ENCODE peak calls at places on chromosomes 3 and 15, in seven cellular contexts. B, V, J, W, S, Q and F are unnamed samples.

GRCh38 chr3:58299839-58300516 is 6.1 kb upstream of the RPP14 start:
- DNase-seq in W (no peak), Q (no peak), B (peak), S (no peak), J (no peak), V (peak), F (no peak)

GRCh38 chr15:62469478-62469873 is 304.4 kb upstream of the C2CD4B start:
- DNase-seq in B (no peak), J (no peak), Q (no peak), S (no peak), W (no peak), V (no peak), F (no peak)

GRCh38 chr15:57419335-57419734 is 43.0 kb downstream of the CGNL1 start:
- DNase-seq in Q (no peak), B (no peak), W (no peak), J (no peak), V (no peak), S (no peak), F (no peak)

GRCh38 chr3:56422316-56422715 is 46.0 kb downstream of the ERC2 start:
- DNase-seq in J (no peak), B (no peak), S (no peak), W (no peak), V (no peak), Q (no peak), F (no peak)

GRCh38 chr3:9933561-9934234 is at the start of gene CRELD1:
- DNase-seq in S (peak), J (peak), W (peak), B (peak), V (peak), Q (peak), F (peak)

GRCh38 chr15:89361451-89362202 is 27.0 kb upstream of the POLG start:
- DNase-seq in V (peak), W (peak), J (peak), B (peak), S (peak), Q (peak), F (peak)

GRCh38 chr3:100040846-100041245 is 73.5 kb downstream of the FILIP1L start:
- DNase-seq in W (no peak), Q (no peak), J (no peak), S (no peak), B (peak), V (no peak), F (no peak)

GRCh38 chr3:38687306-38687705 is 37.8 kb upstream of the SCN5A start:
- DNase-seq in W (no peak), S (no peak), J (no peak), V (no peak), Q (no peak), B (no peak), F (no peak)

GRCh38 chr15:26864664-26865191 is 2.1 kb upstream of the GABRA5 start:
- DNase-seq in V (no peak), Q (no peak), W (no peak), S (peak), J (no peak), B (peak), F (peak)

GRCh38 chr15:55897560-55898336 is 95.7 kb downstream of the NEDD4 start:
- DNase-seq in Q (no peak), S (peak), B (peak), J (no peak), V (no peak), W (no peak), F (peak)

GRCh38 chr3:31705726-31706125 is 173.0 kb downstream of the STT3B start:
- DNase-seq in Q (no peak), V (no peak), J (no peak), S (no peak), W (no peak), B (no peak), F (no peak)

GRCh38 chr15:76871930-76872329 is 33.2 kb downstream of the SCAPER start:
- DNase-seq in S (no peak), Q (no peak), J (no peak), V (no peak), W (no peak), B (no peak), F (no peak)

GRCh38 chr15:82549199-82549665 is 9.0 kb upstream of the RPS17 start:
- DNase-seq in J (no peak), B (no peak), W (no peak), V (no peak), S (no peak), Q (no peak), F (no peak)

GRCh38 chr3:183824761-183825379 is 507 bp downstream of the MAP6D1 start:
- DNase-seq in W (no peak), Q (peak), S (peak), J (no peak), V (no peak), B (no peak), F (peak)

GRCh38 chr3:168040624-168041208 is 55.0 kb downstream of the GOLIM4 start:
- DNase-seq in S (peak), J (no peak), V (peak), Q (no peak), B (peak), W (no peak), F (peak)

GRCh38 chr3:52093751-52094525 is 37.6 kb upstream of the DUSP7 start:
- DNase-seq in V (no peak), W (no peak), B (peak), S (no peak), Q (no peak), J (no peak), F (no peak)

GRCh38 chr3:23740517-23741402 is 65.0 kb upstream of the UBE2E1 start:
- DNase-seq in W (no peak), B (no peak), J (no peak), Q (no peak), S (no peak), V (no peak), F (no peak)

GRCh38 chr3:50661321-50661837 is 13.3 kb upstream of the DOCK3 start:
- DNase-seq in V (no peak), J (no peak), Q (no peak), B (no peak), S (no peak), W (no peak), F (no peak)

GRCh38 chr3:16472593-16472992 is 40.9 kb downstream of the RFTN1 start:
- DNase-seq in B (no peak), S (no peak), W (no peak), J (no peak), Q (no peak), V (no peak), F (no peak)

GRCh38 chr15:34436956-34437442 is 609 bp downstream of the GOLGA8A start:
- DNase-seq in B (no peak), S (peak), J (no peak), Q (peak), W (no peak), V (no peak), F (peak)

GRCh38 chr3:195249858-195250464 is 21.0 kb downstream of the XXYLT1 start:
- DNase-seq in W (no peak), V (no peak), J (no peak), S (no peak), B (no peak), Q (no peak), F (no peak)

GRCh38 chr3:52345521-52346110 is 29.5 kb downstream of the DNAH1 start:
- DNase-seq in B (no peak), S (no peak), W (no peak), V (no peak), J (no peak), Q (no peak), F (no peak)

GRCh38 chr3:19775744-19776143 is 158.3 kb downstream of the EFHB start:
- DNase-seq in B (no peak), V (no peak), S (no peak), W (no peak), J (no peak), Q (no peak), F (no peak)
- H3K27ac ChIP-seq in B (no peak), V (no peak), S (no peak), W (no peak), J (no peak), Q (no peak), F (no peak)

GRCh38 chr15:40600956-40601355 is 6.9 kb downstream of the KNL1 start:
- DNase-seq in J (no peak), V (no peak), B (no peak), W (no peak), S (no peak), Q (no peak), F (no peak)
- H3K27ac ChIP-seq in J (no peak), V (no peak), B (no peak), W (no peak), S (no peak), Q (no peak), F (no peak)

DNA sequence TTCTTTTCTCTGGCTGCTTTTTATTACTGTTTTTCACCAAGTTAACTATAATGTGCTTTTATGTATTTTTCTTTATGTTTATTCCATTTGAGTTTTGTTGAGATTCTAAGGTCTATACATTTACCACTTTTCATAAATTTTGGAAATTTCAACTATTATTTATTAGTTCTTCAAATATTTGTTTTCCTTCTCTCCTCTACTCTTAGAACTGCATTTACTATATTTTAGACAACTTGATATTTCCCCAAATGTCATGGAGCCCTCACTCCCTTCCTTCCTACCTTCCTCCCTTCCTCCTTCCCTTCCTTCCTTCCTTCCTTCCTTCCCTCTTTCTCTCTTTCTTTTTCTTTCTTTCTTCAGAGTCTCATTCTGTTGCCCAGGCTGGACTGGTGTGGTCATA is 81.4 kb upstream of the TNIK start:
- DNase-seq in S (no peak), W (no peak), V (no peak), B (no peak), J (no peak), Q (no peak), F (no peak)
- H3K27ac ChIP-seq in S (no peak), W (no peak), V (no peak), B (no peak), J (no peak), Q (no peak), F (no peak)

DNA sequence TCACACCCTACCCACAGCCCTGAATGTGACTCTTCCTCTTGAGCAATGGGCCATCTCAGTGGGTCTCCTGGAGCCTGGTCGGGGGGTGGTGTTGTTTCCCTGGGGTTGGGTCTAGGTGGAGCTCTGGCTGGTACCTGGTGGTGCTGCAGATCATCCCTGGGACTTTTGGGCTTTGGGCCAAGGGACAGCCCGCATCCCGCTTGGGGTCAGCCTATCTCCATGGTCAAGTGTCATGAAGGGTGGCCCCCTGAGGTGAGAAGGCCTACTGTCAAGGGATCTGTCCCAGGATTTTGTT is 202.0 kb downstream of the UBE3A start:
- DNase-seq in B (no peak), Q (no peak), J (no peak), V (no peak), S (no peak), W (no peak), F (no peak)
- H3K27ac ChIP-seq in B (no peak), Q (no peak), J (no peak), V (no peak), S (no peak), W (no peak), F (no peak)

GRCh38 chr3:14834807-14835466 is 16.2 kb downstream of the FGD5 start:
- DNase-seq in J (no peak), V (no peak), Q (no peak), W (no peak), B (no peak), S (no peak), F (no peak)

GRCh38 chr3:14837864-14838263 is 19.1 kb downstream of the FGD5 start:
- DNase-seq in B (no peak), S (no peak), W (no peak), Q (no peak), V (no peak), J (no peak), F (no peak)

GRCh38 chr3:14834121-14834520 is 15.4 kb downstream of the FGD5 start:
- DNase-seq in V (no peak), W (no peak), J (no peak), Q (no peak), S (no peak), B (no peak), F (no peak)

GRCh38 chr3:14837188-14837587 is 18.4 kb downstream of the FGD5 start:
- DNase-seq in Q (no peak), S (no peak), W (no peak), V (no peak), B (no peak), J (no peak), F (no peak)

DNA sequence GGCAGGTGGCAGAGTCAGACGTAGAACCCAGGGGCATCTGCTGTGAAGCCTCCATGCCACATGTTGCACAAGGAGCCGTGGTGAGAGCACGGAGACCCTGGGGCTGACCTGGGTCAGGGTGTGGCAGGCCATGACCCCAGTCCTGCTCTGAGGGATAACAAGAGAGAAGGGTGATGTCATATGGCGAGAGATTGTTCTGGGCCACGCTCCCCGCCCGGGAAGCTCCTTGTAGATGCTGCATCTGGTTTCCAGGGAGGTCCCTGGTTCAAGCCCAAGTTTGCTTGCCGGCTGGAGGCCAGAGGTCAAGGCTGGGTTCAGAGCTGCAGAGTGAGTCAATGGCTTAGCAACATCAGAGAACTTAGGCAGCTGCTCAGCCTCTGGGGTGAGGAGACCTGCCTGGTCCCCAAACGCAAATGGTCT is 17.3 kb downstream of the FGD5 start:
- DNase-seq in J (peak), V (no peak), S (no peak), W (no peak), B (no peak), Q (no peak), F (no peak)
- H3K27ac ChIP-seq in J (no peak), V (no peak), S (no peak), W (no peak), B (no peak), Q (no peak), F (no peak)

DNA sequence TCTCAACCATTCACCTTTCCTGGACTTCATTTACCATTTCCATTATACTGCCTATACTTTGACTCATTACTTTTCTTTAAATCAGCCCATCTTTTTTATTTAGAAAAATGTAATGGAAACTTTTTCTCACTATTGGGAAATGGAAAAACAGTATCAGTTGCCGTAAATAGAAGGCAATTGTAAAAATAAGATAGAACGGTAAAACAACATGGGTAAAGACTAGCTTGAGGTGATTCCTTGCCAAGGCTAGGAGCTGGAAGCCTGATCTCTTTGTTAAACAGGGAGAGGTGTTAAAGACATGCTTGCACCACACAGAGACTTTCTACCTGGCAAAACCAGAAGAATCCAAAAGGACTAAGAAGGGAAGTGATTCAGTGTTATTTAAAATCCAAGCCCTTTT is 5.9 kb downstream of the FGD5 start:
- DNase-seq in W (no peak), S (no peak), B (no peak), V (no peak), Q (no peak), J (no peak), F (no peak)
- H3K27ac ChIP-seq in W (no peak), S (no peak), B (no peak), V (no peak), Q (no peak), J (no peak), F (no peak)

DNA sequence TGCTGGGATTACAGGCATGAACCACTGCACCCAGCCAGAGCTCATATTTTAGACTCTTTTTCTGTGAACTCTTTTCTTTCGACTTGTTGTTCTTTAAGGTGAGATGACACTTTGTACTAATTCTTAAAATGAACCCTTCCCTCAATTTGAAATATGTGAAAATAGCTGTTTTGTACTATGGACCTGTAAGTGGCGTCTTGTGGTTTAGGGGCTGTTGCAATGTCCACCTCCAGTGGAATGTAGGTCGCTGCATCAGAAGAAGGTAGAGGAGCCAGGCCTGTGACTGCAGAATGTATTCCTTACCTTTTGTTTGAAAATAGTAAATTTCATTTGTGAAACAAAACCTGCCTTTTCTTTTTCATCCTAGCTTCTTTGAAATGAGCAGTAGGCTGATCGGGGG is 38.9 kb downstream of the FNDC3B start:
- DNase-seq in S (no peak), J (no peak), Q (no peak), B (no peak), W (no peak), V (no peak), F (no peak)
- H3K27ac ChIP-seq in S (no peak), J (no peak), Q (no peak), B (no peak), W (no peak), V (no peak), F (no peak)

GRCh38 chr3:152282813-152283212 is 14.1 kb downstream of the MBNL1 start:
- DNase-seq in W (no peak), B (no peak), V (no peak), J (no peak), Q (no peak), S (no peak), F (no peak)

GRCh38 chr3:152278674-152279427 is 10.1 kb downstream of the MBNL1 start:
- DNase-seq in V (no peak), J (no peak), Q (no peak), W (no peak), S (no peak), B (no peak), F (no peak)

GRCh38 chr3:152280539-152280938 is 11.8 kb downstream of the MBNL1 start:
- DNase-seq in W (no peak), J (no peak), Q (no peak), V (no peak), B (no peak), S (no peak), F (no peak)

GRCh38 chr3:152279474-152279873 is 10.7 kb downstream of the MBNL1 start:
- DNase-seq in S (no peak), B (no peak), V (no peak), Q (no peak), J (no peak), W (no peak), F (no peak)

GRCh38 chr3:152281032-152281713 is 12.4 kb downstream of the MBNL1 start:
- DNase-seq in W (no peak), S (no peak), B (no peak), V (no peak), Q (no peak), J (no peak), F (no peak)
- H3K27ac ChIP-seq in W (no peak), S (peak), B (no peak), V (no peak), Q (no peak), J (no peak), F (no peak)

GRCh38 chr3:186742618-186743335 is 25.6 kb downstream of the KNG1 start:
- DNase-seq in S (no peak), V (no peak), Q (no peak), W (no peak), J (no peak), B (no peak), F (no peak)
- H3K27ac ChIP-seq in S (no peak), V (no peak), Q (no peak), W (no peak), J (no peak), B (no peak), F (no peak)